ENCODE peak calls at places on chromosomes 5 and 9, in four cellular contexts. E is glutamatergic neuron, D is WTC11, M is endothelial cell. T is an unnamed sample.

GRCh38 chr5:127892467-127893207 is 189.4 kb downstream of the CCDC192 start:
- DNase-seq in E (no peak), D (no peak), M (no peak), T (no peak)

GRCh38 chr5:157458835-157459234 is 1.2 kb upstream of the NIPAL4 start:
- DNase-seq in E (no peak), D (no peak), M (no peak), T (no peak)

GRCh38 chr5:107430077-107430625 is 240.6 kb downstream of the EFNA5 start:
- DNase-seq in E (no peak), D (no peak), M (no peak), T (no peak)

GRCh38 chr9:134403682-134404301 is 77.5 kb downstream of the RXRA start:
- DNase-seq in E (no peak), D (no peak), M (no peak), T (no peak)

GRCh38 chr5:88034520-88034919 is 234.1 kb downstream of the TMEM161B start:
- DNase-seq in E (no peak), D (no peak), M (no peak), T (no peak)

GRCh38 chr5:151676719-151677118 is 10.0 kb downstream of the SPARC start:
- DNase-seq in E (no peak), D (no peak), M (peak), T (no peak)

GRCh38 chr5:150645070-150645700 is 4.7 kb downstream of the SYNPO start:
- DNase-seq in E (peak), D (no peak), M (no peak), T (no peak)

GRCh38 chr5:53381-54174 is 38.4 kb upstream of the PLEKHG4B start:
- DNase-seq in E (peak), D (peak), M (peak), T (no peak)

GRCh38 chr5:58022055-58022454 is 437.8 kb downstream of the PLK2 start:
- DNase-seq in E (no peak), D (no peak), M (no peak), T (no peak)

GRCh38 chr9:115952667-115953316 is 200.8 kb upstream of the PAPPA start:
- DNase-seq in E (no peak), D (no peak), M (no peak), T (no peak)

GRCh38 chr5:82684153-82684552 is 393.0 kb downstream of the TMEM167A start:
- DNase-seq in E (no peak), D (no peak), M (no peak), T (no peak)

GRCh38 chr9:127166651-127167524 is 44.5 kb upstream of the ANGPTL2 start:
- DNase-seq in E (no peak), D (no peak), M (no peak), T (no peak)

GRCh38 chr5:9396285-9396770 is 149.5 kb downstream of the SEMA5A start:
- DNase-seq in E (no peak), D (no peak), M (no peak), T (no peak)

DNA sequence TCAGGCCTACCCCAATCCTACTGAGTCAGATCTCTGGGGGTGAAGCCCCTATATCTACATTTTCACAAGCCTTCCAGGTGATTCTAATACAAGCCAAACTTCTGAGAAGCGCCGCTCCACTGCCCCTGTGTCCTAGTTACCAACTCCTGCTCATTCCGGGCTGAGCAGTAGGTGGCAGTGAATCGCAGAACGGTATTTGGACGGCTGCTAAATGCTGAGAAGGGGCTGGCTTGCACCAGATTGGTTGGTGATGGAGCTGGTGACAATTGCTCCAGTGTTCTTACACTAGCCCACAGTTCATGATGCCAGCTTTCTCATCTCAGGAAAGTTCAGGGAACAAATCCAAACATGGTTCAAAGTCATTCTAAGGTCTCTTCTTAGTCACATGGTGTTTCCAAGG is 31.1 kb upstream of the FGF1 start:
- DNase-seq in E (peak), D (peak), M (peak), T (no peak)
- TF ChIP-seq CTCF in E (no peak), D (peak), M (no peak), T (peak)

DNA sequence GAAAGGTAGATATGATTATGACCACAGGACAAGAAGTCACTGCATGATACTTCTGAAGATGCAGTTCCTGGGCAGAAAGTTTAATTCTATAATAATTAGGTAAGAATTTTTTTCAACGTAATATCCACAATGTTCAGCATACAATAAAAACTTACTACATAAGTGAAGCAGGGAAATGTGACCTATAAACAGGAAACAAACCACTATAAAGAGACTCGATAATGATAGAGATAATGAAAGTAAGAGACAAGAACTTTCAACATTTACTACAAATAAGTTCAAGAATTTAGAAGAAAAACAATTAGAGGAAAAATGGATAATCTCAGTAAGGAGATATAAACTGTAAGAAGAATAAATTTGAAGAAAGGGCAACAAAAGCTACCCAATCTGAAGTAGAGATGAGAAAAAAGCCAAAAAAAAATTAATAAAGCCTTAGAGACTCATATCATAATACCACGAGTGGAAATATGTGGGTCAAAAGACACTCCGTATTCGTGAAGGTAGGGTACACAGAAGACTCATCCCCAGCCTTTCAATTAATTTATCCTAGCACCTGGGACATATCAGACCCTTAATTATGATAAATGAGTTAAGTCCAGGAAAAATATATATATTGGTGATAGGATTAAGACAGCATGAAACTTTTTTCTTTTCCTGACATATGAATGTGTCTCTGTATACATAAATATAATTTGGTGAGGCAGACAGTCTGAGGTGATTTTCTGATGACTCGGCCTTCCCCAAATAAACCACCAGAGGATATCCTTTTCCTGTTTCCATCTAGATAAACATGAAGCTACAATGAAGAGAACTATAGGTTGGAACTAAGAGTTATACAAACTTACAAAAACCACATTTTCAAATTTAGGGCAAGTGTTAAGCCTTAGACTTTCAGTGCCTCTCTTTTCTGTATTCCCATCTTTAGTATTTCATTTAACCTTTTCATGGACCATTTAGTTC is 120.4 kb downstream of the RAPGEF6 start:
- DNase-seq in E (no peak), D (no peak), M (no peak), T (no peak)
- TF ChIP-seq CTCF in E (no peak), D (no peak), M (no peak), T (no peak)

DNA sequence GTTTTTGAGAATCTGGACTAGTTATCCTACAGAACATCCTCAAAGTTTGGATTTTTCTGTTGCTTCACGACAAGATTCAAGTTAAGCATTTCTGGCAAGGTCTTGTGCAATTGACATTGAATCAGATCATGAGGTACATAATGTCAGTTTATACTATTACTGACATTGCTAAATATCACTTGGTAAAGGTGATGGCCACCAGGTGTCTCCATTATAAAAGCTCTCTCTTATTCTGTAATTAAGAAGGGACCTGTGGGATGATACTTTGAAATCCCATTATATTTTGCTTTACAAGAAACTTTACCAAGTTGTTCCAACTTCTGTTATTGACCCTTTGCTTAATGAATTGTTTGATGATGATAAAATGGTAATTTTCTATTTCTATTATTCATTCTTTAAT is 131.0 kb upstream of the ASTN2 start:
- DNase-seq in E (no peak), D (no peak), M (no peak), T (no peak)
- TF ChIP-seq CTCF in E (no peak), D (no peak), M (no peak), T (no peak)

DNA sequence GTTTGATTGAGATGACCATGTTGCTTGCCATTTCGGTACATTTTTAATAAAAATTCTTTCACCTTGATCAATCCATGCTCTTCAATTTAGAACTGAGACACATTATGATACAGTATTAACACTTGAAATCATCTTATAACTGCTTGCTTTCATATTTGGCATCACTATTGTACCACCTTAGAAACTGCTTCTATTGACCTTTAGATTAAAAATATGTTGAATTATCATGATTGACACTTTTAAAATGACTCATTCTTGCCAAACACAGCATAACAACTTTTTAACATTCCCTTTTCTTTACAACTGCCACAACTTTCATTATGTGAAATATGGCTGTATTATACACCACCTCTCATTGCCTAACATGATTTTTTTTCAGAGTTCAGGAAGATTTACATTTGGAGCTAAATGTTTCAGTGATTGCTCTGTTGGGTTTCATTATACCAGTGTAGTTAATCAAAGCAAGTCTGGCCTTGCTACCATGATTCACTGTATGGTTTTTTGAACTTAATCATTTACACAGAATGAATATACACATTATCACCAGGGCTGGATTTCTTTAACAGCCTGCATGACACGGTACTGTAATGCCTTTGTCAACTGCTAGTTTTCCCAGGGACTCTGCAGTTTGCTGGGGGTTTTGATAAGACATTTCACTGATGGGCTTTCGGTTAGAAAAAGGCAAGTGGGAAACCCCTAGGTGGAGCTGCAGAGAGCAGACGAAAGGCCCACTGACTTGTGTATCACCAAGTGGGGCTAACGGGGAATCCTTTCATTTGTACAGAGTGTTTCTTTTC is 93.6 kb upstream of the TLE4 start:
- DNase-seq in E (peak), D (peak), M (peak), T (no peak)
- TF ChIP-seq CTCF in E (no peak), D (no peak), M (no peak), T (no peak)

DNA sequence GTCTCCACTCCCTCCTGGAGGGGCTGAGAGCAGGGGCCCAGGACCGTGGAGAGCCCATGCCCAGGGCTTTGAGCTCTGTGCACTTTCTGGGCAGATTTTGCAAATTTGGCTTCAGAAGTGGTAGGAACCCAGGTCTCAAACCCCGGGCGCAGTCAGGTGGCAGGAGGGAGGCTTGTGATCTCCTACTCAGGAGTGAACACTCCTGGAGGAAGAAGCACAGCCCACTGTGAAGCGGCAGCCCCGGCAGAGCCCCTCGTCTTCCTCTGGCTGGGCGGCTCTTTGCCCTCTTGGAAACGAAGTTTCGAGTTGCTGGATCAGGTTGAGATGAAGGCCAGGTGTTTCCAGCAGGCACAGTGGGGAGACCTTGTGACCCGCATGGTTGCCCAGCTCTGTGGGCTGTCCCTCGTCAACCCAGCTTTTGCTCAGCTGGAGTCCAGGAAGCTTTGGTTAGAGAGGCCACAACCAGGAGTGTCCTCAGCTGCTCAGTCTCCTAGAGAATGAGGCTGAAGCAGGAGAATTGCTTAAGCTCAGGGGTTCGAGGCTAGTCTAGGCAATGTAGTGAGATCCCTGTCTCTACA is 48.5 kb downstream of the WNK2 start:
- DNase-seq in E (no peak), D (no peak), M (no peak), T (no peak)
- TF ChIP-seq CTCF in E (no peak), D (no peak), M (no peak), T (no peak)

DNA sequence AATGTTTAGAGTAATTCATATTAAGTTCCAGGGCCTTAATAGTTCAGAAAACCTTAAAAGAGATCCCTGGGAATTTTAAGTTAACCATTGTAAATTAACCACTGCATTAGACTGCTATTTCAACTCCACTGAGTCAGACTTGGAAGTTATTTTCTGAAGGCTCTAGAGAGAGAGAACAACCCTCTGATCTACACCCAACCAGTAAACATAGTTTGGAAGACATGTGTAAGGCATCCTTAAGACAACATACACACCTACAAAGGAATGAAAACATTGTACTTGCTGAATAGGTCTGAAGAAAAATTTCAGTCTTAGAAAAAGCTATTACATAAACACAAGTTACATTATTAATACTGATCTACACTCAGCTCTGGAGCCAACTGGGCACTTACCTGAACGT is 158.2 kb upstream of the FST start:
- DNase-seq in E (no peak), D (no peak), M (no peak), T (no peak)
- TF ChIP-seq CTCF in E (no peak), D (no peak), M (no peak), T (no peak)

GRCh38 chr5:173673295-173674170 is 57.1 kb upstream of the BOD1 start:
- DNase-seq in E (no peak), D (no peak), M (peak), T (no peak)
- TF ChIP-seq CTCF in E (no peak), D (no peak), M (no peak), T (no peak)

GRCh38 chr9:113355197-113355596 is 5.9 kb downstream of the BSPRY start:
- DNase-seq in E (no peak), D (no peak), M (no peak), T (no peak)
- TF ChIP-seq CTCF in E (no peak), D (no peak), M (no peak), T (no peak)

T was measured in mesothelial cell of epicardium.